ENCODE peak calls at places on chromosomes 3 and 15, in four cellular contexts. One of them, this sample, is unnamed.

GRCh38 chr3:52851348-52851747 is 16.5 kb upstream of the MUSTN1 start:
- DNase-seq in neuronal stem cell: peak; percentile 56
- DNase-seq in GM23338: peak; percentile 83
- DNase-seq in SJSA1: no peak
- DNase-seq in this sample: no peak

GRCh38 chr3:130258532-130258952 is 86.9 kb upstream of the COL6A5 start:
- DNase-seq in neuronal stem cell: no peak
- DNase-seq in GM23338: no peak
- DNase-seq in SJSA1: no peak
- DNase-seq in this sample: no peak

GRCh38 chr3:183220828-183221227 is 32.2 kb upstream of the B3GNT5 start:
- DNase-seq in neuronal stem cell: no peak
- DNase-seq in GM23338: no peak
- DNase-seq in SJSA1: no peak
- DNase-seq in this sample: no peak

GRCh38 chr3:39671600-39671999 is 137.8 kb upstream of the MYRIP start:
- DNase-seq in neuronal stem cell: no peak
- DNase-seq in GM23338: no peak
- DNase-seq in SJSA1: no peak
- DNase-seq in this sample: no peak

GRCh38 chr3:194462936-194463335 is 23.9 kb downstream of the ATP13A3 start:
- DNase-seq in neuronal stem cell: no peak
- DNase-seq in GM23338: no peak
- DNase-seq in SJSA1: no peak
- DNase-seq in this sample: no peak

GRCh38 chr3:185825639-185826481 is 1.0 kb upstream of the IGF2BP2 start:
- DNase-seq in neuronal stem cell: peak; percentile 49
- DNase-seq in GM23338: peak; percentile 85
- DNase-seq in SJSA1: peak; percentile 52
- DNase-seq in this sample: no peak

GRCh38 chr3:10389995-10390394 is 69.1 kb upstream of the SEC13 start:
- DNase-seq in neuronal stem cell: no peak
- DNase-seq in GM23338: no peak
- DNase-seq in SJSA1: no peak
- DNase-seq in this sample: no peak

GRCh38 chr15:22827125-22827524 is 11.3 kb upstream of the NIPA2 start:
- DNase-seq in neuronal stem cell: no peak
- DNase-seq in GM23338: peak; percentile 76
- DNase-seq in SJSA1: no peak
- DNase-seq in this sample: no peak

GRCh38 chr3:21466491-21466890 is 284.5 kb downstream of the ZNF385D start:
- DNase-seq in neuronal stem cell: no peak
- DNase-seq in GM23338: no peak
- DNase-seq in SJSA1: no peak
- DNase-seq in this sample: no peak

GRCh38 chr15:67127925-67128324 is 62.5 kb downstream of the SMAD3 start:
- DNase-seq in neuronal stem cell: no peak
- DNase-seq in GM23338: no peak
- DNase-seq in SJSA1: peak; percentile 92
- DNase-seq in this sample: no peak

DNA sequence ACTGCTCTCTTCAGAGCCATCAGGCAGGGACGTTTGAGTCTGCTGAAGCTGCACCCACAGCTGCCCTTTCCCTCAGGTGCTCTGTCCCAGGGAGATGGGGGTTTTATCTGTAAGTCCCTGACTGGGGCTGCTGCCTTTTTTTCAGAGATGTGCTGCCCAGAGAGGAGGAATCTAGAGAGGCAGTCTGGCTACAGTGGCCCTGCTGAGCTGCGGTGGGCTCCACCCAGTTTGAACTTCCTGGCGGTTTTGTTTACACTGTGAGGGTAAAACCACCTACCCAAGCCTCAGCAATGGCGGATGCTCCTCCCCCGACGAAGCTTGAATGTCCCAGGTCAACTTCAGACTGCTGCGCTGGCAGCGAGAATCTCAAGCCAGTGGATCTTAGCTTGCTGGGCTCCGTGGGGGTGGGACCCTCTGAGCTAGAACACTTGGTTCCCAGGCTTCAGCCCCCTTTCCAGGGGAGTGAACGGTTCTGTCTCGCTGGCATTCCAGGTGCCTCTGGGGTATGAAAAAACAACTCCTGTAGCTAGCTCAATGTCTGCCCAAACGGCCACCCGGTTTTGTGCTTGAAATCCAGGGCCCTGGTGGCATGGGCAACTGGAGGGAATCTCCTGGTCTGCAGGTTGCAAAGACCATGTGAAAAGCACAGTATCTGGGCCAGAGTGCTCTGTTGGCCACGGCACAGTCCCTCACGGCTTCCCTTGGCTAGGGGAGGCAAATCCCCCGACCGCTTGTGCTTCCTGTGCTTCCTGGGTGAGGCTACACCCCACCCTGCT is 21.1 kb upstream of the ST6GAL1 start:
- DNase-seq in neuronal stem cell: no peak
- DNase-seq in GM23338: peak; percentile 63
- DNase-seq in SJSA1: no peak
- DNase-seq in this sample: peak; percentile 82
- H3K4me3 ChIP-seq in neuronal stem cell: no peak overlapping the region
- H3K4me3 ChIP-seq in GM23338: no peak overlapping the region
- H3K4me3 ChIP-seq in SJSA1: no peak overlapping the region
- H3K4me3 ChIP-seq in this sample: peak overlapping the region; percentile 40

GRCh38 chr15:76343313-76343996 is 6.9 kb downstream of the ISL2 start:
- DNase-seq in neuronal stem cell: no peak
- DNase-seq in GM23338: no peak
- DNase-seq in SJSA1: no peak
- DNase-seq in this sample: no peak

GRCh38 chr15:76346666-76347506 is 10.3 kb downstream of the ISL2 start:
- DNase-seq in neuronal stem cell: no peak
- DNase-seq in GM23338: peak; percentile 62
- DNase-seq in SJSA1: no peak
- DNase-seq in this sample: no peak

GRCh38 chr15:76345269-76345879 is 8.8 kb downstream of the ISL2 start:
- DNase-seq in neuronal stem cell: no peak
- DNase-seq in GM23338: no peak
- DNase-seq in SJSA1: no peak
- DNase-seq in this sample: no peak

GRCh38 chr15:76347507-76348055 is 11.0 kb downstream of the ISL2 start:
- DNase-seq in neuronal stem cell: no peak
- DNase-seq in GM23338: no peak
- DNase-seq in SJSA1: no peak
- DNase-seq in this sample: no peak

GRCh38 chr15:76345880-76346665 is 9.5 kb downstream of the ISL2 start:
- DNase-seq in neuronal stem cell: no peak
- DNase-seq in GM23338: peak; percentile 80
- DNase-seq in SJSA1: no peak
- DNase-seq in this sample: peak; percentile 9
- H3K27me3 ChIP-seq in neuronal stem cell: peaks cover 69% of the 10 kb centered on the region
- H3K27me3 ChIP-seq in GM23338: peaks cover 100% of the 10 kb centered on the region
- H3K27me3 ChIP-seq in SJSA1: peaks cover 12% of the 10 kb centered on the region
- H3K27me3 ChIP-seq in this sample: peaks cover 53% of the 10 kb centered on the region

DNA sequence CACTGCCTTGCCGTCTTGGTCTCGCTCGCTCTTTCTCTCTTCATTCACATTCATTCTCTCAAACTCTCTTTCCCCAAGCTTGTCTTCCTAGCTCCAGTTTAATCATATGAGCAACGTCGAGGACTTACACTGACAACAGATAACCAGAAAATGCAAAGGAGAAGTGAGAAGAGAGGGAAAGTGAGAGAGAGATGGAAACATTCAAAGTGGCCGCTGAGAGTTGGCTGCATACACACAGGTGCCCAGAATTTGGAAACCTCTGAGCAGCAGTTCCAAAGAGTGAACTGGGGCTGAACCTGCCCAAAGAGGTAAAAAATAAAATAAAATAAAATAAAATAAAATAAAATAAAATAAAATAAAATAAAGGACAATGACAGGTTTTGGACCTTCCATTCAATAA is 583.0 kb downstream of the FOXP1 start:
- DNase-seq in neuronal stem cell: no peak
- DNase-seq in GM23338: no peak
- DNase-seq in SJSA1: no peak
- DNase-seq in this sample: no peak
- H3K4me1 ChIP-seq in neuronal stem cell: peaks cover 2% of the 10 kb centered on the region
- H3K4me1 ChIP-seq in GM23338: peaks cover 18% of the 10 kb centered on the region
- H3K4me1 ChIP-seq in SJSA1: peaks cover 5% of the 10 kb centered on the region
- H3K4me1 ChIP-seq in this sample: no peaks in the 10 kb centered on the region

GRCh38 chr3:155112661-155113389 is 32.7 kb downstream of the MME start:
- DNase-seq in neuronal stem cell: no peak
- DNase-seq in GM23338: no peak
- DNase-seq in SJSA1: no peak
- DNase-seq in this sample: no peak
- H3K4me3 ChIP-seq in neuronal stem cell: no peak overlapping the region
- H3K4me3 ChIP-seq in GM23338: no peak overlapping the region
- H3K4me3 ChIP-seq in SJSA1: no peak overlapping the region
- H3K4me3 ChIP-seq in this sample: no peak overlapping the region

GRCh38 chr3:160224256-160224655 is 966 bp upstream of the C3orf80 start:
- DNase-seq in neuronal stem cell: peak; percentile 11
- DNase-seq in GM23338: peak; percentile 33
- DNase-seq in SJSA1: no peak
- DNase-seq in this sample: no peak
- H3K27me3 ChIP-seq in neuronal stem cell: peaks cover 39% of the 10 kb centered on the region
- H3K27me3 ChIP-seq in GM23338: peaks cover 69% of the 10 kb centered on the region
- H3K27me3 ChIP-seq in SJSA1: peaks cover 58% of the 10 kb centered on the region
- H3K27me3 ChIP-seq in this sample: peaks cover 29% of the 10 kb centered on the region

This sample was measured in CD8-positive, alpha-beta memory T cell.